ENCODE peak calls at places on chromosomes 7 and 10, in five cellular contexts. One of them, this sample, is unnamed.
A peak's percentile ranks its signal among the peaks of the same experiment; 100 is the strongest.

GRCh38 chr7:27900006-27900405 is 160.0 kb downstream of the TAX1BP1 start:
- DNase-seq in tibial artery: no peak
- DNase-seq in lower lobe of right lung: no peak
- DNase-seq in body of pancreas: no peak
- DNase-seq in IMR-90: no peak
- DNase-seq in this sample: no peak

GRCh38 chr10:110629680-110630191 is 14.4 kb upstream of the RBM20 start:
- DNase-seq in tibial artery: no peak
- DNase-seq in lower lobe of right lung: no peak
- DNase-seq in body of pancreas: peak; percentile 33
- DNase-seq in IMR-90: peak; percentile 89
- DNase-seq in this sample: peak; percentile 96

GRCh38 chr7:36923831-36924555 is 199.7 kb upstream of the AOAH start:
- DNase-seq in tibial artery: no peak
- DNase-seq in lower lobe of right lung: no peak
- DNase-seq in body of pancreas: no peak
- DNase-seq in IMR-90: no peak
- DNase-seq in this sample: no peak

GRCh38 chr7:37311282-37311868 is 137.3 kb downstream of the ELMO1 start:
- DNase-seq in tibial artery: no peak
- DNase-seq in lower lobe of right lung: peak; percentile 58
- DNase-seq in body of pancreas: peak; percentile 37
- DNase-seq in IMR-90: peak; percentile 7
- DNase-seq in this sample: peak; percentile 82

GRCh38 chr7:55432937-55433784 is 68.0 kb downstream of the LANCL2 start:
- DNase-seq in tibial artery: no peak
- DNase-seq in lower lobe of right lung: no peak
- DNase-seq in body of pancreas: no peak
- DNase-seq in IMR-90: peak; percentile 59
- DNase-seq in this sample: peak; percentile 61

GRCh38 chr7:29102554-29103151 is 43.7 kb downstream of the CPVL start:
- DNase-seq in tibial artery: peak; percentile 72
- DNase-seq in lower lobe of right lung: peak; percentile 71
- DNase-seq in body of pancreas: peak; percentile 67
- DNase-seq in IMR-90: peak; percentile 47
- DNase-seq in this sample: peak; percentile 86

GRCh38 chr7:157347217-157347904 is 10.6 kb downstream of the DNAJB6 start:
- DNase-seq in tibial artery: peak; percentile 89
- DNase-seq in lower lobe of right lung: no peak
- DNase-seq in body of pancreas: peak; percentile 16
- DNase-seq in IMR-90: peak; percentile 85
- DNase-seq in this sample: no peak

GRCh38 chr7:134836447-134836846 is 57.0 kb downstream of the CALD1 start:
- DNase-seq in tibial artery: no peak
- DNase-seq in lower lobe of right lung: no peak
- DNase-seq in body of pancreas: no peak
- DNase-seq in IMR-90: peak; percentile 75
- DNase-seq in this sample: no peak

GRCh38 chr7:135510603-135511183 is 791 bp upstream of the CNOT4 start:
- DNase-seq in tibial artery: no peak
- DNase-seq in lower lobe of right lung: no peak
- DNase-seq in body of pancreas: no peak
- DNase-seq in IMR-90: peak; percentile 41
- DNase-seq in this sample: peak; percentile 7

GRCh38 chr7:3393862-3394261 is 92.8 kb downstream of the SDK1 start:
- DNase-seq in tibial artery: no peak
- DNase-seq in lower lobe of right lung: no peak
- DNase-seq in body of pancreas: no peak
- DNase-seq in IMR-90: no peak
- DNase-seq in this sample: no peak

GRCh38 chr10:126049741-126050140 is 153.4 kb downstream of the FANK1 start:
- DNase-seq in tibial artery: peak; percentile 79
- DNase-seq in lower lobe of right lung: peak; percentile 63
- DNase-seq in body of pancreas: peak; percentile 25
- DNase-seq in IMR-90: peak; percentile 86
- DNase-seq in this sample: no peak

GRCh38 chr10:114412907-114413386 is 8.6 kb upstream of the AFAP1L2 start:
- DNase-seq in tibial artery: no peak
- DNase-seq in lower lobe of right lung: no peak
- DNase-seq in body of pancreas: no peak
- DNase-seq in IMR-90: peak; percentile 10
- DNase-seq in this sample: no peak

GRCh38 chr7:107190090-107190489 is 21.3 kb downstream of the HBP1 start:
- DNase-seq in tibial artery: no peak
- DNase-seq in lower lobe of right lung: no peak
- DNase-seq in body of pancreas: no peak
- DNase-seq in IMR-90: no peak
- DNase-seq in this sample: no peak

GRCh38 chr7:140136108-140136507 is 40.7 kb downstream of the KDM7A start:
- DNase-seq in tibial artery: no peak
- DNase-seq in lower lobe of right lung: no peak
- DNase-seq in body of pancreas: no peak
- DNase-seq in IMR-90: no peak
- DNase-seq in this sample: no peak

GRCh38 chr7:8261711-8262695 is at the start of gene ICA1:
- DNase-seq in tibial artery: peak; percentile 68
- DNase-seq in lower lobe of right lung: peak; percentile 80
- DNase-seq in body of pancreas: peak; percentile 88
- DNase-seq in IMR-90: no peak
- DNase-seq in this sample: no peak

GRCh38 chr7:55021951-55022617 is 3.3 kb downstream of the EGFR start:
- DNase-seq in tibial artery: no peak
- DNase-seq in lower lobe of right lung: no peak
- DNase-seq in body of pancreas: no peak
- DNase-seq in IMR-90: no peak
- DNase-seq in this sample: no peak

GRCh38 chr10:74681917-74682627 is 144.3 kb upstream of the KAT6B start:
- DNase-seq in tibial artery: no peak
- DNase-seq in lower lobe of right lung: no peak
- DNase-seq in body of pancreas: no peak
- DNase-seq in IMR-90: peak; percentile 27
- DNase-seq in this sample: no peak

GRCh38 chr7:102426268-102427031 is 6.9 kb upstream of the ORAI2 start:
- DNase-seq in tibial artery: no peak
- DNase-seq in lower lobe of right lung: peak; percentile 71
- DNase-seq in body of pancreas: peak; percentile 52
- DNase-seq in IMR-90: no peak
- DNase-seq in this sample: no peak

GRCh38 chr7:106128846-106129245 is 16.7 kb upstream of the SYPL1 start:
- DNase-seq in tibial artery: no peak
- DNase-seq in lower lobe of right lung: no peak
- DNase-seq in body of pancreas: no peak
- DNase-seq in IMR-90: no peak
- DNase-seq in this sample: no peak

GRCh38 chr10:15719899-15720634 is at the start of gene ITGA8:
- DNase-seq in tibial artery: peak; percentile 85
- DNase-seq in lower lobe of right lung: no peak
- DNase-seq in body of pancreas: no peak
- DNase-seq in IMR-90: no peak
- DNase-seq in this sample: no peak

GRCh38 chr7:57867884-57868701 is 418.1 kb downstream of the ZNF716 start:
- DNase-seq in tibial artery: no peak
- DNase-seq in lower lobe of right lung: peak; percentile 34
- DNase-seq in body of pancreas: peak; percentile 18
- DNase-seq in IMR-90: no peak
- DNase-seq in this sample: no peak

GRCh38 chr7:121755286-121755685 is 117.7 kb upstream of the PTPRZ1 start:
- DNase-seq in tibial artery: no peak
- DNase-seq in lower lobe of right lung: no peak
- DNase-seq in body of pancreas: no peak
- DNase-seq in IMR-90: no peak
- DNase-seq in this sample: no peak

GRCh38 chr7:26619348-26619747 is 245.0 kb downstream of the SKAP2 start:
- DNase-seq in tibial artery: no peak
- DNase-seq in lower lobe of right lung: no peak
- DNase-seq in body of pancreas: no peak
- DNase-seq in IMR-90: no peak
- DNase-seq in this sample: no peak

GRCh38 chr7:4450483-4450882 is 231.6 kb upstream of the FOXK1 start:
- DNase-seq in tibial artery: no peak
- DNase-seq in lower lobe of right lung: no peak
- DNase-seq in body of pancreas: no peak
- DNase-seq in IMR-90: no peak
- DNase-seq in this sample: no peak

GRCh38 chr7:137932881-137933269 is 69.0 kb downstream of the CREB3L2 start:
- DNase-seq in tibial artery: peak; percentile 69
- DNase-seq in lower lobe of right lung: no peak
- DNase-seq in body of pancreas: no peak
- DNase-seq in IMR-90: peak; percentile 77
- DNase-seq in this sample: no peak

GRCh38 chr10:119111968-119112515 is 8.1 kb downstream of the DENND10 start:
- DNase-seq in tibial artery: no peak
- DNase-seq in lower lobe of right lung: no peak
- DNase-seq in body of pancreas: no peak
- DNase-seq in IMR-90: peak; percentile 82
- DNase-seq in this sample: no peak

DNA sequence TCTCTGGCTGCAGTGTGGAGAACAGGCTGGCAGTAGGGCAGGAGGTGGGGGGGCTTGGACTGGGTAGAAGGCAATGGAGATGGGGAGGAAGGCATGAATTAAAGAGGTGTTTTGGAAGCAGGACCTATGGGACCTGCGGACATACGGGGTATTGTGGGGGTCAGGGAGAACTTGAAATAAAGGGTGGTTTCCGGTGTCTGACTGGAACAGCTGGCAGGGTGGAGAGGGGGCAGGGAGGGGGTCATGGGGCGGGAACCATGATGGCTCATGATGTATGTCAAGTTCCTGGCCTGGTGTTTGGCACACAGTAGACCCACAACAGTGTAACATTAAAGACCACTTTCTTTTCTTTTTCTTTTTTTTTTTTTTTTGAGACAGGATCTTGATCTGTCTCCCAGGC is 5.5 kb downstream of the LHPP start:
- DNase-seq in tibial artery: no peak
- DNase-seq in lower lobe of right lung: no peak
- DNase-seq in body of pancreas: no peak
- DNase-seq in IMR-90: no peak
- DNase-seq in this sample: peak; percentile 66
- H3K4me1 ChIP-seq in tibial artery: no peaks in the 10 kb centered on the region
- H3K4me1 ChIP-seq in lower lobe of right lung: peaks cover 5% of the 10 kb centered on the region
- H3K4me1 ChIP-seq in body of pancreas: no peaks in the 10 kb centered on the region
- H3K4me1 ChIP-seq in IMR-90: peaks cover 2% of the 10 kb centered on the region
- H3K4me1 ChIP-seq in this sample: peaks cover 2% of the 10 kb centered on the region

DNA sequence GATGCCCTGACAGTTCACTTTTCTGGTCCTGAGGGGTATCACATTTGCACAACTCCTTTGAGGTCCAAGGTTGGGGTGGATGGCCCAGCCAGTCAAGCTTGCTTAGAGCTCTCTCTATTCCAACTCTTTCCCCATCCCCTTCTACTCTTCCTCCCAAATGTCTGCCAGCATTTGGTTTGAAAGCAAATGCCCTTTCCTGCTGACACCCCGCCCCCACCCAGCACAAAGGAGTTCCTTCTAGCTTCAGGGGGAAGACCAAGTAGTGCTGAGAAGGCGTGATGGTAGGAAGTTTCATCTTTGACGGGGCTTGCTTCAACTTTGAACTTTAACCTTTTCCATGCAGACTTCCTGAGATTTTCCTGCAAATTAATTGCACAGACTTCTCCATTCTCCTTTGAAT is 137.5 kb upstream of the TCF7L2 start:
- DNase-seq in tibial artery: no peak
- DNase-seq in lower lobe of right lung: no peak
- DNase-seq in body of pancreas: no peak
- DNase-seq in IMR-90: no peak
- DNase-seq in this sample: no peak
- H3K27ac ChIP-seq in tibial artery: no peak overlapping the region
- H3K27ac ChIP-seq in lower lobe of right lung: no peak overlapping the region
- H3K27ac ChIP-seq in body of pancreas: no peak overlapping the region
- H3K27ac ChIP-seq in IMR-90: peak overlapping the region; percentile 80
- H3K27ac ChIP-seq in this sample: peak overlapping the region; percentile 59

DNA sequence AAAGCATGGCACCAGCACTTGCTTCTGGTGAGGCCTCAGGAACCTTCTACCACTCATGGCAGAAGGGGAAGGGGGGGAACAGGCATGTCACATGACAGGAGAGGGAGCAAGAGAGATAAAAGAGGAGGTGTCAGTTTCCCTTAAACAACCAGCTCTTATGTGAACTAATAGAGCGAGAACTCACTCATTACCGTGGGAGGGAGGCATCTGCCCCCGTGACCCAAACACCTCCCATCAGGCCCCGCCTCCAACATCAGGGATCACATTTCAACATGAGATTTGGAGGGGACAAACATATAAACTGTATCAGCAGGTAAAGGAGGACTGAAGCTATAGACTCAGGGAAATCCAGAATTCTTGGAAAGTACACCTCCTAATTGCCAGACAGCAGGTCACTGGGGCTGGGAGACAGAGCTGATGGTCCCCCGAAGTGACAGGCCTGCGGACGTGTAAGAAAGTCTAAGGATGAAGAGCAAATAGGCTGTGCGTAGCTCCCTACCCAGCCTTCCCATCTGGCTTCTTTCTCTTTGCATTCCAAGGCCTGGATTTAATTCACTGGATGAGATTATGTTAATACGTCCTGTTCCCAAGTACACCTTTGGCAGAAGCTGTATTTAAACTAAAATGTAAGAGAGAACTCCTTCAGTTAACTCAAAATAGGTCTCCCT is 186.7 kb upstream of the LYZL2 start:
- DNase-seq in tibial artery: peak; percentile 41
- DNase-seq in lower lobe of right lung: no peak
- DNase-seq in body of pancreas: no peak
- DNase-seq in IMR-90: no peak
- DNase-seq in this sample: no peak
- H3K4me1 ChIP-seq in tibial artery: peaks cover 48% of the 10 kb centered on the region
- H3K4me1 ChIP-seq in lower lobe of right lung: peaks cover 40% of the 10 kb centered on the region
- H3K4me1 ChIP-seq in body of pancreas: peaks cover 5% of the 10 kb centered on the region
- H3K4me1 ChIP-seq in IMR-90: peaks cover 46% of the 10 kb centered on the region
- H3K4me1 ChIP-seq in this sample: peaks cover 59% of the 10 kb centered on the region

DNA sequence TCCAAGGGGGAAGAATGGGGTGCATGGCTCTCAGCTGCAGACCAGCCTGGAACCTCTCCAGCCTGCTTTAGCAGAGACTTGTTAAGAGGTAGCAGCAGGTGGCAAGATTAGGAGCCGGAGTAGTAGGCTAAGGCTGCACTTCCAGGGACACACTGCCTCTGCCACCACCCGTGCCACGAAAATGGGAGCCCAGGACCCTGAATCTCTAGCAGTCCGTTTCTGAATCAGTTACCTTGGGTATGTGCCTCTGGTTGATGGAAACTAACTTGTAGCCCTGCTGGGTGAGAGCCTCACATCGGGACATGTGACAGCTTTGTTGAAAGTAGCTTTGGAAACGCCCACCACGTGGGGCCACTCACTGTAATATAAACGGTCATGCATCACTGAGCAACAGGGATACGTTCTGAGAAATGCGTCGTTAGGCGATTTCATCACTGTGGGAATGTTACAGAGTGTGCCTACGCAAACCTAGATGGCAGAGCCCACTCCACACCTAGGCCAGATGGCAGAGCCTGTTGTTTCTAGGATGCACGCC is 25.9 kb downstream of the HTRA1 start:
- DNase-seq in tibial artery: peak; percentile 60
- DNase-seq in lower lobe of right lung: no peak
- DNase-seq in body of pancreas: no peak
- DNase-seq in IMR-90: peak; percentile 78
- DNase-seq in this sample: no peak
- H3K27ac ChIP-seq in tibial artery: no peak overlapping the region
- H3K27ac ChIP-seq in lower lobe of right lung: no peak overlapping the region
- H3K27ac ChIP-seq in body of pancreas: no peak overlapping the region
- H3K27ac ChIP-seq in IMR-90: no peak overlapping the region
- H3K27ac ChIP-seq in this sample: no peak overlapping the region

DNA sequence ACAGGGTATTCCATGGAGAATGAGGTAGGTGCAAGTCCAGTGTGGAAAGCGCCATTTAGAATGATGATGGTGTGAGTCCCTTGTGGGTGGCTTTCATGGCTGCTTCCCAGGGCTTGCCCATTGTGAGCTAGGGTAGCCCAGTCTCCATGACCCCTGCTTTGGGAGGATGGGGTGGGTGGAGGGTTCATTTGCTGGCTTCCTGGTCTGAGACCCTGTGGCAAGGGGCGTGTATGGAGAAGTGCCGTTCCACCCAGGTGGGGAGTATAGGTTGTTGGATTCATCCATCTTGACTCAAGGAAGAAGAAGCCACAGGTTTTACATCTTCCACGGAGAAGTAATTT is 27.7 kb downstream of the CCM2 start:
- DNase-seq in tibial artery: peak; percentile 55
- DNase-seq in lower lobe of right lung: no peak
- DNase-seq in body of pancreas: no peak
- DNase-seq in IMR-90: no peak
- DNase-seq in this sample: no peak
- H3K4me1 ChIP-seq in tibial artery: no peaks in the 10 kb centered on the region
- H3K4me1 ChIP-seq in lower lobe of right lung: no peaks in the 10 kb centered on the region
- H3K4me1 ChIP-seq in body of pancreas: no peaks in the 10 kb centered on the region
- H3K4me1 ChIP-seq in IMR-90: peaks cover 8% of the 10 kb centered on the region
- H3K4me1 ChIP-seq in this sample: peaks cover 11% of the 10 kb centered on the region

This sample was measured in SJCRH30.